ENCODE peak calls at places on chromosomes 1 and 21, in six cellular contexts. J is effector memory CD4-positive, alpha-beta T cell; I is foreskin fibroblast; K is fibroblast of pulmonary artery; S is AG08396; X is upper lobe of right lung. B is an unnamed sample.

GRCh38 chr1:206100226-206100780 is 16.9 kb downstream of the AVPR1B start:
- DNase-seq in J (no peak), I (no peak), K (no peak), S (no peak), X (no peak), B (no peak)

GRCh38 chr1:26546375-26546774 is 16.8 kb downstream of the RPS6KA1 start:
- DNase-seq in J (no peak), I (no peak), K (no peak), S (no peak), X (no peak), B (no peak)

GRCh38 chr1:110615548-110616130 is 9.5 kb upstream of the KCNA2 start:
- DNase-seq in J (no peak), I (peak), K (peak), S (peak), X (peak), B (no peak)

GRCh38 chr1:214401666-214402065 is 120.7 kb downstream of the SMYD2 start:
- DNase-seq in J (no peak), I (no peak), K (no peak), S (no peak), X (no peak), B (no peak)

GRCh38 chr1:92736395-92736794 is 48.5 kb downstream of the EVI5 start:
- DNase-seq in J (no peak), I (no peak), K (peak), S (no peak), X (no peak), B (no peak)

GRCh38 chr1:97159342-97159741 is 437.8 kb downstream of the PTBP2 start:
- DNase-seq in J (no peak), I (no peak), K (no peak), S (no peak), X (no peak), B (no peak)

GRCh38 chr1:71080178-71080781 is 555 bp downstream of the ZRANB2 start:
- DNase-seq in J (no peak), I (no peak), K (peak), S (peak), X (peak), B (no peak)

GRCh38 chr1:4969556-4970129 is 315.2 kb downstream of the AJAP1 start:
- DNase-seq in J (no peak), I (no peak), K (no peak), S (no peak), X (peak), B (no peak)

GRCh38 chr1:40318970-40319621 is 2.0 kb upstream of the COL9A2 start:
- DNase-seq in J (no peak), I (no peak), K (no peak), S (peak), X (no peak), B (no peak)

GRCh38 chr1:179709841-179710329 is 33.2 kb upstream of the FAM163A start:
- DNase-seq in J (peak), I (peak), K (peak), S (no peak), X (no peak), B (no peak)

GRCh38 chr1:156114101-156114918 is at the start of gene LMNA:
- DNase-seq in J (peak), I (peak), K (peak), S (peak), X (peak), B (peak)

GRCh38 chr21:26753822-26754221 is 91.4 kb downstream of the ADAMTS1 start:
- DNase-seq in J (no peak), I (no peak), K (no peak), S (no peak), X (no peak), B (no peak)

GRCh38 chr1:236069796-236070195 is 4.9 kb upstream of the NID1 start:
- DNase-seq in J (no peak), I (no peak), K (no peak), S (no peak), X (no peak), B (no peak)

GRCh38 chr1:50471967-50472366 is 48.7 kb upstream of the DMRTA2 start:
- DNase-seq in J (no peak), I (no peak), K (no peak), S (no peak), X (no peak), B (no peak)

GRCh38 chr1:31414692-31415370 is 1.8 kb downstream of the SERINC2 start:
- DNase-seq in J (no peak), I (no peak), K (no peak), S (no peak), X (no peak), B (no peak)

GRCh38 chr21:34129971-34130597 is 56.7 kb downstream of the MRPS6 start:
- DNase-seq in J (no peak), I (no peak), K (peak), S (no peak), X (no peak), B (no peak)

GRCh38 chr1:200362421-200362820 is 47.4 kb downstream of the ZNF281 start:
- DNase-seq in J (no peak), I (no peak), K (no peak), S (no peak), X (no peak), B (no peak)